ENCODE peak calls at places on chromosomes 5 and 9, in nine cellular contexts. One of them, this sample, is unnamed.
A peak's percentile ranks its signal among the peaks of the same experiment; 100 is the strongest.

GRCh38 chr9:96859461-96860198 is 5.3 kb upstream of the ZNF782 start:
- DNase-seq in gastrocnemius medialis: no peak
- DNase-seq in IMR-90: peak; percentile 76
- DNase-seq in thyroid gland: no peak
- DNase-seq in uterus: no peak
- DNase-seq in ovary: no peak
- DNase-seq in prostate gland: no peak
- DNase-seq in transverse colon: no peak
- DNase-seq in HCT116: no peak
- DNase-seq in this sample: no peak

GRCh38 chr5:110639307-110639902 is 87.1 kb downstream of the TMEM232 start:
- DNase-seq in gastrocnemius medialis: no peak
- DNase-seq in IMR-90: peak; percentile 2
- DNase-seq in thyroid gland: no peak
- DNase-seq in uterus: no peak
- DNase-seq in ovary: no peak
- DNase-seq in prostate gland: no peak
- DNase-seq in transverse colon: no peak
- DNase-seq in HCT116: no peak
- DNase-seq in this sample: no peak

GRCh38 chr9:135334953-135335460 is 144.6 kb upstream of the PPP1R26 start:
- DNase-seq in gastrocnemius medialis: peak; percentile 4
- DNase-seq in IMR-90: no peak
- DNase-seq in thyroid gland: no peak
- DNase-seq in uterus: no peak
- DNase-seq in ovary: no peak
- DNase-seq in prostate gland: no peak
- DNase-seq in transverse colon: no peak
- DNase-seq in HCT116: no peak
- DNase-seq in this sample: no peak

GRCh38 chr5:124309241-124309977 is 437.0 kb downstream of the ZNF608 start:
- DNase-seq in gastrocnemius medialis: no peak
- DNase-seq in IMR-90: no peak
- DNase-seq in thyroid gland: peak; percentile 9
- DNase-seq in uterus: no peak
- DNase-seq in ovary: no peak
- DNase-seq in prostate gland: no peak
- DNase-seq in transverse colon: no peak
- DNase-seq in HCT116: no peak
- DNase-seq in this sample: no peak

GRCh38 chr9:25261445-25261844 is 416.8 kb downstream of the TUSC1 start:
- DNase-seq in gastrocnemius medialis: no peak
- DNase-seq in IMR-90: no peak
- DNase-seq in thyroid gland: no peak
- DNase-seq in uterus: no peak
- DNase-seq in ovary: no peak
- DNase-seq in prostate gland: no peak
- DNase-seq in transverse colon: no peak
- DNase-seq in HCT116: no peak
- DNase-seq in this sample: no peak

GRCh38 chr5:131214828-131215227 is 44.1 kb downstream of the LYRM7 start:
- DNase-seq in gastrocnemius medialis: no peak
- DNase-seq in IMR-90: no peak
- DNase-seq in thyroid gland: no peak
- DNase-seq in uterus: no peak
- DNase-seq in ovary: no peak
- DNase-seq in prostate gland: no peak
- DNase-seq in transverse colon: no peak
- DNase-seq in HCT116: no peak
- DNase-seq in this sample: no peak

GRCh38 chr5:137629646-137630045 is 106.2 kb downstream of the KLHL3 start:
- DNase-seq in gastrocnemius medialis: no peak
- DNase-seq in IMR-90: peak; percentile 63
- DNase-seq in thyroid gland: no peak
- DNase-seq in uterus: no peak
- DNase-seq in ovary: no peak
- DNase-seq in prostate gland: no peak
- DNase-seq in transverse colon: no peak
- DNase-seq in HCT116: peak; percentile 51
- DNase-seq in this sample: no peak

GRCh38 chr5:132421442-132421841 is 51.9 kb downstream of the SLC22A5 start:
- DNase-seq in gastrocnemius medialis: no peak
- DNase-seq in IMR-90: no peak
- DNase-seq in thyroid gland: no peak
- DNase-seq in uterus: no peak
- DNase-seq in ovary: no peak
- DNase-seq in prostate gland: no peak
- DNase-seq in transverse colon: no peak
- DNase-seq in HCT116: no peak
- DNase-seq in this sample: no peak

GRCh38 chr5:172097356-172097755 is 90.7 kb downstream of the STK10 start:
- DNase-seq in gastrocnemius medialis: no peak
- DNase-seq in IMR-90: peak; percentile 72
- DNase-seq in thyroid gland: no peak
- DNase-seq in uterus: no peak
- DNase-seq in ovary: no peak
- DNase-seq in prostate gland: no peak
- DNase-seq in transverse colon: no peak
- DNase-seq in HCT116: no peak
- DNase-seq in this sample: no peak

GRCh38 chr9:120841930-120842684 is 615 bp downstream of the PSMD5 start:
- DNase-seq in gastrocnemius medialis: no peak
- DNase-seq in IMR-90: peak; percentile 5
- DNase-seq in thyroid gland: peak; percentile 21
- DNase-seq in uterus: no peak
- DNase-seq in ovary: no peak
- DNase-seq in prostate gland: peak; percentile 30
- DNase-seq in transverse colon: peak; percentile 16
- DNase-seq in HCT116: no peak
- DNase-seq in this sample: no peak

GRCh38 chr9:133141833-133142594 is 21.0 kb upstream of the RALGDS start:
- DNase-seq in gastrocnemius medialis: no peak
- DNase-seq in IMR-90: no peak
- DNase-seq in thyroid gland: peak; percentile 46
- DNase-seq in uterus: peak; percentile 55
- DNase-seq in ovary: no peak
- DNase-seq in prostate gland: peak; percentile 36
- DNase-seq in transverse colon: peak; percentile 61
- DNase-seq in HCT116: no peak
- DNase-seq in this sample: peak; percentile 70

GRCh38 chr9:121551985-121552753 is 52.5 kb upstream of the GGTA1 start:
- DNase-seq in gastrocnemius medialis: peak; percentile 68
- DNase-seq in IMR-90: no peak
- DNase-seq in thyroid gland: no peak
- DNase-seq in uterus: no peak
- DNase-seq in ovary: no peak
- DNase-seq in prostate gland: no peak
- DNase-seq in transverse colon: no peak
- DNase-seq in HCT116: no peak
- DNase-seq in this sample: no peak

GRCh38 chr5:103041071-103041676 is 78.8 kb downstream of the GIN1 start:
- DNase-seq in gastrocnemius medialis: no peak
- DNase-seq in IMR-90: peak; percentile 65
- DNase-seq in thyroid gland: no peak
- DNase-seq in uterus: no peak
- DNase-seq in ovary: no peak
- DNase-seq in prostate gland: no peak
- DNase-seq in transverse colon: no peak
- DNase-seq in HCT116: peak; percentile 49
- DNase-seq in this sample: no peak

GRCh38 chr9:113602126-113603119 is 138.9 kb downstream of the RGS3 start:
- DNase-seq in gastrocnemius medialis: no peak
- DNase-seq in IMR-90: peak; percentile 88
- DNase-seq in thyroid gland: no peak
- DNase-seq in uterus: peak; percentile 81
- DNase-seq in ovary: peak; percentile 78
- DNase-seq in prostate gland: no peak
- DNase-seq in transverse colon: peak; percentile 48
- DNase-seq in HCT116: peak; percentile 53
- DNase-seq in this sample: peak; percentile 81

GRCh38 chr9:120152295-120152694 is 427.7 kb downstream of the CDK5RAP2 start:
- DNase-seq in gastrocnemius medialis: no peak
- DNase-seq in IMR-90: no peak
- DNase-seq in thyroid gland: no peak
- DNase-seq in uterus: no peak
- DNase-seq in ovary: no peak
- DNase-seq in prostate gland: no peak
- DNase-seq in transverse colon: no peak
- DNase-seq in HCT116: no peak
- DNase-seq in this sample: no peak

GRCh38 chr9:130780865-130781504 is 54.1 kb upstream of the ABL1 start:
- DNase-seq in gastrocnemius medialis: peak; percentile 75
- DNase-seq in IMR-90: peak; percentile 98
- DNase-seq in thyroid gland: peak; percentile 61
- DNase-seq in uterus: peak; percentile 92
- DNase-seq in ovary: peak; percentile 82
- DNase-seq in prostate gland: no peak
- DNase-seq in transverse colon: peak; percentile 55
- DNase-seq in HCT116: no peak
- DNase-seq in this sample: peak; percentile 35
- TF ChIP-seq POLR2A in gastrocnemius medialis: peak; percentile 46
- TF ChIP-seq POLR2A in IMR-90: peak; percentile 89
- TF ChIP-seq POLR2A in thyroid gland: no peak
- TF ChIP-seq POLR2A in uterus: peak; percentile 82
- TF ChIP-seq POLR2A in ovary: peak; percentile 89
- TF ChIP-seq POLR2A in prostate gland: no peak
- TF ChIP-seq POLR2A in transverse colon: peak; percentile 64
- TF ChIP-seq POLR2A in HCT116: no peak
- TF ChIP-seq POLR2A in this sample: no peak

GRCh38 chr9:124765439-124765835 is 5.7 kb downstream of the NR6A1 start:
- DNase-seq in gastrocnemius medialis: no peak
- DNase-seq in IMR-90: no peak
- DNase-seq in thyroid gland: no peak
- DNase-seq in uterus: no peak
- DNase-seq in ovary: no peak
- DNase-seq in prostate gland: no peak
- DNase-seq in transverse colon: no peak
- DNase-seq in HCT116: no peak
- DNase-seq in this sample: no peak

GRCh38 chr9:124766326-124766725 is 4.8 kb downstream of the NR6A1 start:
- DNase-seq in gastrocnemius medialis: no peak
- DNase-seq in IMR-90: no peak
- DNase-seq in thyroid gland: no peak
- DNase-seq in uterus: no peak
- DNase-seq in ovary: no peak
- DNase-seq in prostate gland: no peak
- DNase-seq in transverse colon: no peak
- DNase-seq in HCT116: no peak
- DNase-seq in this sample: no peak

GRCh38 chr9:124762633-124763032 is 8.5 kb downstream of the NR6A1 start:
- DNase-seq in gastrocnemius medialis: no peak
- DNase-seq in IMR-90: no peak
- DNase-seq in thyroid gland: no peak
- DNase-seq in uterus: no peak
- DNase-seq in ovary: no peak
- DNase-seq in prostate gland: no peak
- DNase-seq in transverse colon: no peak
- DNase-seq in HCT116: no peak
- DNase-seq in this sample: no peak

GRCh38 chr9:124766815-124767554 is 4.1 kb downstream of the NR6A1 start:
- DNase-seq in gastrocnemius medialis: no peak
- DNase-seq in IMR-90: no peak
- DNase-seq in thyroid gland: no peak
- DNase-seq in uterus: no peak
- DNase-seq in ovary: no peak
- DNase-seq in prostate gland: no peak
- DNase-seq in transverse colon: no peak
- DNase-seq in HCT116: no peak
- DNase-seq in this sample: no peak

DNA sequence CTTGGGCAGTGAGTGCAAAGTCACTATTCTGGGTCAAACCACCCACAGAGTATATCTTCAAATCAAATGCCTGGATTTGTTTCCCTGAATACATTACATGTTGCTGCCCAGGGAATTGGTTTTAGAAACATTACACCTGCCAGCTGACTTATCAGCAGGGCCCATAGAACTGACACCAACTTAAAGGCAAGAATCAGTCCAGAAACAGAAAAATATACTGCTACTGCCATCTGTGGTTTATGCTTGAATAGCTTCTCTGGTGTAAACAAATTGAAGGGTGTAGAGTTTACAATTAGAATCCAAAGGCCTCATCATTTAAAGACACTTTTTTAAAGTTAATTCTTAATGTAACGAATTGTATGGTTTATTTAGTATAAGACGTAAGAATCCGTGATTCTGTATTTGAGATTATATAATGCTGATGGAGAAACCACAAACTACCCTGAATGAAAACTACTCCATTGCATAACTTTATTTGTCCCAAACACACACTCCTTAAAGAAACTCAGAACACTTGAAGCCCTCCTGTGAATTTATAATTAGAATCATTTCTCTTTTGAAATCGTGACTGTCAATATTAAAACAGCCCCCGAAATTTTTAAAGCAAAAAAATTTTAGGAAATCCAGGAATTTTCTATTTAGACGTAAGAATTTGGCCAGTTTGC is 6.2 kb downstream of the NR6A1 start:
- DNase-seq in gastrocnemius medialis: no peak
- DNase-seq in IMR-90: no peak
- DNase-seq in thyroid gland: no peak
- DNase-seq in uterus: no peak
- DNase-seq in ovary: no peak
- DNase-seq in prostate gland: no peak
- DNase-seq in transverse colon: no peak
- DNase-seq in HCT116: no peak
- DNase-seq in this sample: no peak
- TF ChIP-seq CTCF in gastrocnemius medialis: no peak
- TF ChIP-seq CTCF in IMR-90: peak; percentile 40
- TF ChIP-seq CTCF in thyroid gland: no peak
- TF ChIP-seq CTCF in uterus: no peak
- TF ChIP-seq CTCF in ovary: no peak
- TF ChIP-seq CTCF in prostate gland: no peak
- TF ChIP-seq CTCF in transverse colon: no peak
- TF ChIP-seq CTCF in HCT116: peak; percentile 46
- TF ChIP-seq CTCF in this sample: no peak

DNA sequence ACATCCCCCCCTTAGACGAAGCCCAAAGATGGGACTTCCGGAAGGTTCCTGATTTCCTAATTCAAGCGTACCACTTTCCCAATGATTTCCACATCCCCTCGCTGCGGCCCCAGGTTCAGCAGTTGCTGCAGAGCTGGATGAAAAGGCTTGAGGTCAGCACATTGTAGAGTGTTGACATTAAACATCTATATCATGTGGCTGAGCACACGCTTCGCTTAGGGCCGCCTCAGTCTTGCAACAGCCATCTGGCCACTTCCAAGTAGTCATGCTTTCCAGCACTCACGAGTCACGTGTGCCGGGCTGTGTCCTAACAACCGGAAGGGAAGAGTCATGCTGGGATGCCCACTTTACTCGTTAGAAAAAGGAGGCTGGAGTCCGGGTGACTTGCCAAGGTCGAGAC is 340.6 kb upstream of the IRX4 start:
- DNase-seq in gastrocnemius medialis: no peak
- DNase-seq in IMR-90: no peak
- DNase-seq in thyroid gland: no peak
- DNase-seq in uterus: no peak
- DNase-seq in ovary: no peak
- DNase-seq in prostate gland: no peak
- DNase-seq in transverse colon: no peak
- DNase-seq in HCT116: no peak
- DNase-seq in this sample: no peak
- H3K27me3 ChIP-seq in gastrocnemius medialis: no peaks in the 10 kb centered on the region
- H3K27me3 ChIP-seq in IMR-90: no peaks in the 10 kb centered on the region
- H3K27me3 ChIP-seq in thyroid gland: no peaks in the 10 kb centered on the region
- H3K27me3 ChIP-seq in uterus: no peaks in the 10 kb centered on the region
- H3K27me3 ChIP-seq in ovary: no peaks in the 10 kb centered on the region
- H3K27me3 ChIP-seq in prostate gland: no peaks in the 10 kb centered on the region
- H3K27me3 ChIP-seq in transverse colon: no peaks in the 10 kb centered on the region
- H3K27me3 ChIP-seq in HCT116: peaks cover 3% of the 10 kb centered on the region
- H3K27me3 ChIP-seq in this sample: no peaks in the 10 kb centered on the region

GRCh38 chr9:34637356-34638137 is at the start of gene SIGMAR1:
- DNase-seq in gastrocnemius medialis: peak; percentile 91
- DNase-seq in IMR-90: peak; percentile 89
- DNase-seq in thyroid gland: peak; percentile 94
- DNase-seq in uterus: peak; percentile 92
- DNase-seq in ovary: peak; percentile 93
- DNase-seq in prostate gland: peak; percentile 92
- DNase-seq in transverse colon: peak; percentile 95
- DNase-seq in HCT116: peak; percentile 84
- DNase-seq in this sample: peak; percentile 91
- TF ChIP-seq POLR2A in gastrocnemius medialis: peak; percentile 87
- TF ChIP-seq POLR2A in IMR-90: no peak
- TF ChIP-seq POLR2A in thyroid gland: peak; percentile 34
- TF ChIP-seq POLR2A in uterus: peak; percentile 89
- TF ChIP-seq POLR2A in ovary: peak; percentile 81
- TF ChIP-seq POLR2A in prostate gland: peak; percentile 73
- TF ChIP-seq POLR2A in transverse colon: peak; percentile 75
- TF ChIP-seq POLR2A in HCT116: peak; percentile 92
- TF ChIP-seq POLR2A in this sample: peak; percentile 12